ENCODE peak calls at places on chromosomes 11 and 22, in seven cellular contexts. One of them, this sample, is unnamed. For H3K4me1, the result is how much of the 10 kb centered on the place peaks cover.

GRCh38 chr22:37233751-37234631 is 10.1 kb downstream of the RAC2 start:
- DNase-seq in upper lobe of right lung: no peak
- DNase-seq in mammary epithelial cell: no peak
- DNase-seq in body of pancreas: no peak
- DNase-seq in neural progenitor cell: no peak
- DNase-seq in fibroblast of lung: no peak
- DNase-seq in kidney: peak
- DNase-seq in this sample: no peak

GRCh38 chr11:18308242-18308641 is 13.7 kb downstream of the HPS5 start:
- DNase-seq in upper lobe of right lung: no peak
- DNase-seq in neural progenitor cell: no peak
- DNase-seq in kidney: no peak
- DNase-seq in fibroblast of lung: no peak
- DNase-seq in body of pancreas: no peak
- DNase-seq in mammary epithelial cell: no peak
- DNase-seq in this sample: no peak

GRCh38 chr11:82718307-82718706 is 15.4 kb downstream of the FAM181B start:
- DNase-seq in upper lobe of right lung: no peak
- DNase-seq in neural progenitor cell: peak
- DNase-seq in kidney: no peak
- DNase-seq in fibroblast of lung: peak
- DNase-seq in body of pancreas: peak
- DNase-seq in mammary epithelial cell: peak
- DNase-seq in this sample: no peak

GRCh38 chr22:21964234-21964633 is 11.6 kb upstream of the PPM1F start:
- DNase-seq in neural progenitor cell: no peak
- DNase-seq in fibroblast of lung: no peak
- DNase-seq in body of pancreas: no peak
- DNase-seq in kidney: no peak
- DNase-seq in mammary epithelial cell: no peak
- DNase-seq in upper lobe of right lung: no peak
- DNase-seq in this sample: no peak

GRCh38 chr11:2807276-2807681 is 78.3 kb downstream of the CDKN1C start:
- DNase-seq in neural progenitor cell: no peak
- DNase-seq in upper lobe of right lung: peak
- DNase-seq in fibroblast of lung: peak
- DNase-seq in body of pancreas: peak
- DNase-seq in mammary epithelial cell: no peak
- DNase-seq in kidney: peak
- DNase-seq in this sample: no peak

GRCh38 chr22:49704345-49705215 is 123.1 kb downstream of the BRD1 start:
- DNase-seq in mammary epithelial cell: no peak
- DNase-seq in fibroblast of lung: no peak
- DNase-seq in body of pancreas: no peak
- DNase-seq in kidney: peak
- DNase-seq in upper lobe of right lung: no peak
- DNase-seq in neural progenitor cell: no peak
- DNase-seq in this sample: no peak

GRCh38 chr11:44564653-44565007 is 833 bp upstream of the CD82 start:
- DNase-seq in mammary epithelial cell: peak
- DNase-seq in upper lobe of right lung: peak
- DNase-seq in neural progenitor cell: no peak
- DNase-seq in fibroblast of lung: peak
- DNase-seq in body of pancreas: peak
- DNase-seq in kidney: peak
- DNase-seq in this sample: no peak

GRCh38 chr11:3879216-3879966 is 23.9 kb downstream of the STIM1 start:
- DNase-seq in neural progenitor cell: no peak
- DNase-seq in upper lobe of right lung: no peak
- DNase-seq in kidney: no peak
- DNase-seq in fibroblast of lung: no peak
- DNase-seq in mammary epithelial cell: no peak
- DNase-seq in body of pancreas: no peak
- DNase-seq in this sample: no peak

GRCh38 chr11:93921695-93922468 is 71.5 kb upstream of the VSTM5 start:
- DNase-seq in neural progenitor cell: peak
- DNase-seq in kidney: no peak
- DNase-seq in upper lobe of right lung: no peak
- DNase-seq in body of pancreas: peak
- DNase-seq in fibroblast of lung: peak
- DNase-seq in mammary epithelial cell: peak
- DNase-seq in this sample: peak

GRCh38 chr11:79243412-79244174 is 197.2 kb downstream of the TENM4 start:
- DNase-seq in fibroblast of lung: no peak
- DNase-seq in upper lobe of right lung: no peak
- DNase-seq in kidney: no peak
- DNase-seq in mammary epithelial cell: no peak
- DNase-seq in neural progenitor cell: no peak
- DNase-seq in body of pancreas: no peak
- DNase-seq in this sample: no peak

GRCh38 chr11:104054911-104055529 is 18.6 kb downstream of the DDI1 start:
- DNase-seq in body of pancreas: no peak
- DNase-seq in kidney: no peak
- DNase-seq in fibroblast of lung: no peak
- DNase-seq in upper lobe of right lung: no peak
- DNase-seq in mammary epithelial cell: no peak
- DNase-seq in neural progenitor cell: no peak
- DNase-seq in this sample: no peak

GRCh38 chr22:32531228-32531627 is 56.6 kb downstream of the FBXO7 start:
- DNase-seq in fibroblast of lung: no peak
- DNase-seq in body of pancreas: no peak
- DNase-seq in mammary epithelial cell: no peak
- DNase-seq in kidney: peak
- DNase-seq in upper lobe of right lung: no peak
- DNase-seq in neural progenitor cell: no peak
- DNase-seq in this sample: no peak

GRCh38 chr11:72724021-72724561 is 28.1 kb downstream of the ARAP1 start:
- DNase-seq in body of pancreas: no peak
- DNase-seq in fibroblast of lung: no peak
- DNase-seq in neural progenitor cell: no peak
- DNase-seq in kidney: peak
- DNase-seq in mammary epithelial cell: peak
- DNase-seq in upper lobe of right lung: no peak
- DNase-seq in this sample: no peak
- H3K4me1 ChIP-seq in body of pancreas: under half
- H3K4me1 ChIP-seq in fibroblast of lung: under half
- H3K4me1 ChIP-seq in neural progenitor cell: under half
- H3K4me1 ChIP-seq in kidney: under half
- H3K4me1 ChIP-seq in mammary epithelial cell: under half
- H3K4me1 ChIP-seq in upper lobe of right lung: half or more
- H3K4me1 ChIP-seq in this sample: under half

GRCh38 chr11:47946682-47947575 is 33.4 kb upstream of the PTPRJ start:
- DNase-seq in kidney: peak
- DNase-seq in neural progenitor cell: no peak
- DNase-seq in mammary epithelial cell: peak
- DNase-seq in fibroblast of lung: peak
- DNase-seq in upper lobe of right lung: peak
- DNase-seq in body of pancreas: peak
- DNase-seq in this sample: no peak

GRCh38 chr11:47944555-47945128 is 35.7 kb upstream of the PTPRJ start:
- DNase-seq in mammary epithelial cell: peak
- DNase-seq in fibroblast of lung: no peak
- DNase-seq in kidney: no peak
- DNase-seq in body of pancreas: no peak
- DNase-seq in neural progenitor cell: no peak
- DNase-seq in upper lobe of right lung: no peak
- DNase-seq in this sample: no peak

GRCh38 chr11:47943721-47944554 is 36.4 kb upstream of the PTPRJ start:
- DNase-seq in neural progenitor cell: peak
- DNase-seq in mammary epithelial cell: no peak
- DNase-seq in body of pancreas: no peak
- DNase-seq in kidney: no peak
- DNase-seq in upper lobe of right lung: peak
- DNase-seq in fibroblast of lung: no peak
- DNase-seq in this sample: no peak

GRCh38 chr11:47938791-47939560 is 41.4 kb upstream of the PTPRJ start:
- DNase-seq in kidney: no peak
- DNase-seq in upper lobe of right lung: no peak
- DNase-seq in body of pancreas: no peak
- DNase-seq in fibroblast of lung: no peak
- DNase-seq in mammary epithelial cell: no peak
- DNase-seq in neural progenitor cell: no peak
- DNase-seq in this sample: no peak

GRCh38 chr11:47941907-47942558 is 38.3 kb upstream of the PTPRJ start:
- DNase-seq in body of pancreas: no peak
- DNase-seq in fibroblast of lung: no peak
- DNase-seq in mammary epithelial cell: no peak
- DNase-seq in upper lobe of right lung: no peak
- DNase-seq in neural progenitor cell: peak
- DNase-seq in kidney: no peak
- DNase-seq in this sample: no peak
- H3K27ac ChIP-seq in body of pancreas: no peak
- H3K27ac ChIP-seq in fibroblast of lung: no peak
- H3K27ac ChIP-seq in mammary epithelial cell: no peak
- H3K27ac ChIP-seq in upper lobe of right lung: no peak
- H3K27ac ChIP-seq in neural progenitor cell: no peak
- H3K27ac ChIP-seq in kidney: no peak
- H3K27ac ChIP-seq in this sample: no peak

DNA sequence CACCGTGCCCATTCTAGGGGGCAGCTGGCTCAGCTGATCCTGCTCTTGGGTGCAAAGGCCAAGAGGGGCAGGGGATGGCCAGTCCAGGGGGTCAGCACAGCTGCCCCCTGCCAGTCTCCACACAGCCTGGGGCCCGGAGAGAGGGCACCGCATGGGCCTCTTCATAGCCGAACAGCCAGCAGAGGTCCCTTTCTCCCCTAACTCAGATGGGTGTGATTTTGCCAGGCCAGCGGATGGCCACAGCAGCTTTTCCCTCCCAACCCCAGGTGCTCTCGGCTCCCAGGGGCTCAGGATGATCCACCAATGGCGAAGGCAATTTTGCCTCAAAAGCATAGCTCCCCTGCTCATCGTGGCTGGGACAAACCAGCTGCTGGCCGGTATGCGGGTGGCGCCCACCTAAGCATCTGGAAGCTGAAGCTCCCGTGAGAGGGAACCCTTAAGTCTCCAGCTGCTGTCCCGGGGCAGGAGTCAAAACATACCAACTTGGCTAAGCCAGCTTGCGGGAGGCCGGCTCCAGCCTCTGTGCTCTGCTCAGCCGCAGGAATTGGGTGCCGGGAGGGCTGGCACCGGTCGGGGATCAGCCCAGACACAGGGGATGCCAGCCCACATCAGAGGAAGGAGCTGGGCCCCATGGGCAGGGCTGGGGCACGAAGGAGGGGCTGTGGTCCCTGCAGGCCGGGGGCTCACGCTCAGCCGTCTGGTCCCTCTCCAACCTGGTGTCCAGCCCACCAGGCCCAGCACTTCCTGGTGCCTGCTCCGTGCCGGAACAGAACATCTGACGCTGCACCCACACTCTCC is 30.5 kb upstream of the GNB1L start:
- DNase-seq in body of pancreas: peak
- DNase-seq in neural progenitor cell: no peak
- DNase-seq in mammary epithelial cell: no peak
- DNase-seq in upper lobe of right lung: no peak
- DNase-seq in kidney: peak
- DNase-seq in fibroblast of lung: no peak
- DNase-seq in this sample: no peak
- H3K4me1 ChIP-seq in body of pancreas: under half
- H3K4me1 ChIP-seq in neural progenitor cell: under half
- H3K4me1 ChIP-seq in mammary epithelial cell: under half
- H3K4me1 ChIP-seq in upper lobe of right lung: under half
- H3K4me1 ChIP-seq in kidney: under half
- H3K4me1 ChIP-seq in fibroblast of lung: under half
- H3K4me1 ChIP-seq in this sample: under half

GRCh38 chr11:831951-832528 is 712 bp upstream of the CD151 start:
- DNase-seq in body of pancreas: no peak
- DNase-seq in fibroblast of lung: no peak
- DNase-seq in upper lobe of right lung: no peak
- DNase-seq in mammary epithelial cell: no peak
- DNase-seq in neural progenitor cell: no peak
- DNase-seq in kidney: no peak
- DNase-seq in this sample: no peak
- H3K27ac ChIP-seq in body of pancreas: peak
- H3K27ac ChIP-seq in fibroblast of lung: no peak
- H3K27ac ChIP-seq in upper lobe of right lung: peak
- H3K27ac ChIP-seq in mammary epithelial cell: no peak
- H3K27ac ChIP-seq in neural progenitor cell: no peak
- H3K27ac ChIP-seq in kidney: no peak
- H3K27ac ChIP-seq in this sample: no peak

DNA sequence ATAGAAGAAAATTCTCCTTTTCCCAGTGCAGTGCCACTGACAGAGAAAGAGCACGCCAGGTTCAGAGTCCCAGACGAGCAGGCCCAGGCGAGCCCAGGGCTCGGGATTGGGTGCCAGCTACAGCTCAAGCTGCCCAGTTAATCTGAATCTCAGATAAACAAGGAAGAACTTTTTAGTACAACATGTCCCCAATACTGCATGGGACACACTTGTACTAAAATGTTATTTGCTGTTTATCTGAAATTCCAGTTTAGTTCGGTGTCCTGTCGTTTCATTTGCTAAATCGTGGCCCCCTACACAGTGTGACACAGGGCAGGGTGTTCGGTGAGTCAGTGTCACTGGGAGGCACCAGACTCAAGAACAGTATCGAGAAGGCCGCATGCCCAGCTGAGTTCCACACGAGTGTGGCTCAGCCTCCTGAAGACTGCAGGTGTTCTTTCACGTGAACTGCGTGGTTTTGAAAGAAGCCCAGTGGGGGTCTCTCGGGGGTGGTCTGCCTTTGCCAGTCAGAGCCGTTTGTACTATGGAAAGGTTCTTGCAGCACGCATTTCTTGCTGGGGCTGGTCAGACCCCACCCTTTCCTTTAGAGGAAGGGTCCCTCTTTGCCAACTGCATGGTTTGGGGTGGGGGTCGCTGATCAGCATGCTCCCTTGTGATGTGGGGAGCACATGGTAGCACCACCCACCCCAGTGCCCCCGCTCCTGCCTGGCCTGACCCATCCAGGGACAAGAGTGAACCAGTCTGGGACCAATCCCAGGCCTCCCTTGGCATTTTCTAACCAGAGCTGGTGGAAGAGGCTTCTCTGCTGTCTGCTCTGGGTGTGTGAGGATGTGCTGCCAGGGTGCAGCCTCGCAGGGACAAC is 115.6 kb upstream of the B3GAT1 start:
- DNase-seq in fibroblast of lung: no peak
- DNase-seq in neural progenitor cell: no peak
- DNase-seq in body of pancreas: no peak
- DNase-seq in upper lobe of right lung: peak
- DNase-seq in mammary epithelial cell: no peak
- DNase-seq in kidney: peak
- DNase-seq in this sample: no peak
- H3K4me1 ChIP-seq in fibroblast of lung: under half
- H3K4me1 ChIP-seq in neural progenitor cell: under half
- H3K4me1 ChIP-seq in body of pancreas: under half
- H3K4me1 ChIP-seq in upper lobe of right lung: under half
- H3K4me1 ChIP-seq in mammary epithelial cell: under half
- H3K4me1 ChIP-seq in kidney: under half
- H3K4me1 ChIP-seq in this sample: under half

GRCh38 chr22:33666661-33667619 is 253.3 kb downstream of the LARGE1 start:
- DNase-seq in upper lobe of right lung: no peak
- DNase-seq in body of pancreas: no peak
- DNase-seq in kidney: no peak
- DNase-seq in neural progenitor cell: peak
- DNase-seq in fibroblast of lung: no peak
- DNase-seq in mammary epithelial cell: no peak
- DNase-seq in this sample: no peak

GRCh38 chr22:33666249-33666648 is 254.0 kb downstream of the LARGE1 start:
- DNase-seq in fibroblast of lung: no peak
- DNase-seq in neural progenitor cell: peak
- DNase-seq in kidney: no peak
- DNase-seq in upper lobe of right lung: no peak
- DNase-seq in mammary epithelial cell: no peak
- DNase-seq in body of pancreas: no peak
- DNase-seq in this sample: no peak
- H3K27ac ChIP-seq in fibroblast of lung: no peak
- H3K27ac ChIP-seq in neural progenitor cell: peak
- H3K27ac ChIP-seq in kidney: no peak
- H3K27ac ChIP-seq in upper lobe of right lung: no peak
- H3K27ac ChIP-seq in mammary epithelial cell: no peak
- H3K27ac ChIP-seq in body of pancreas: no peak
- H3K27ac ChIP-seq in this sample: no peak

GRCh38 chr11:9733212-9733611 is 69.3 kb downstream of the SWAP70 start:
- DNase-seq in mammary epithelial cell: no peak
- DNase-seq in upper lobe of right lung: no peak
- DNase-seq in body of pancreas: no peak
- DNase-seq in neural progenitor cell: no peak
- DNase-seq in fibroblast of lung: no peak
- DNase-seq in kidney: no peak
- DNase-seq in this sample: no peak
- H3K4me1 ChIP-seq in mammary epithelial cell: under half
- H3K4me1 ChIP-seq in upper lobe of right lung: under half
- H3K4me1 ChIP-seq in body of pancreas: under half
- H3K4me1 ChIP-seq in neural progenitor cell: under half
- H3K4me1 ChIP-seq in fibroblast of lung: under half
- H3K4me1 ChIP-seq in kidney: under half
- H3K4me1 ChIP-seq in this sample: under half

This sample was measured in iPS DF 6.9.